ENCODE peak calls at places on chromosomes 3 and 15, in nine cellular contexts. K, X, J, O, H, Y, G, I and T are unnamed samples.

GRCh38 chr15:54604963-54605362 is 591.8 kb downstream of the RSL24D1 start:
- DNase-seq in H (no peak), Y (no peak), I (no peak), G (peak; percentile 15), O (no peak), K (no peak), X (no peak), J (no peak), T (no peak)

GRCh38 chr15:81450721-81451120 is 76.7 kb upstream of the TMC3 start:
- DNase-seq in I (no peak), H (no peak), O (no peak), Y (no peak), J (no peak), X (no peak), G (no peak), K (no peak), T (no peak)

GRCh38 chr3:129180461-129180860 is 3.2 kb downstream of the CNBP start:
- DNase-seq in Y (no peak), H (no peak), I (no peak), X (no peak), K (no peak), J (no peak), G (no peak), O (peak; percentile 46), T (no peak)

GRCh38 chr3:173045770-173046382 is 95.2 kb downstream of the SPATA16 start:
- DNase-seq in H (no peak), Y (no peak), X (peak; percentile 20), I (no peak), O (peak; percentile 46), K (no peak), J (no peak), G (no peak), T (no peak)

GRCh38 chr15:66657062-66658020 is 44.7 kb upstream of the SMAD6 start:
- DNase-seq in K (no peak), I (no peak), G (peak; percentile 92), Y (peak; percentile 88), X (no peak), J (no peak), O (no peak), H (no peak), T (no peak)

GRCh38 chr3:146218880-146219866 is 31.7 kb downstream of the PLSCR4 start:
- DNase-seq in K (peak; percentile 40), Y (peak; percentile 45), O (peak; percentile 69), H (no peak), I (peak; percentile 16), G (no peak), J (peak; percentile 21), X (peak; percentile 22), T (peak; percentile 23)

GRCh38 chr3:133578548-133579191 is 5.2 kb downstream of the CDV3 start:
- DNase-seq in H (no peak), J (no peak), Y (no peak), X (no peak), G (no peak), O (peak; percentile 70), I (no peak), K (no peak), T (no peak)

GRCh38 chr3:129992781-129993180 is 18.3 kb downstream of the TRH start:
- DNase-seq in I (no peak), H (no peak), J (no peak), K (no peak), Y (no peak), X (no peak), G (no peak), O (no peak), T (no peak)

GRCh38 chr3:102229062-102229655 is 205.7 kb upstream of the ZPLD1 start:
- DNase-seq in X (peak; percentile 79), I (peak; percentile 73), J (peak; percentile 80), O (peak; percentile 80), Y (peak; percentile 78), G (peak; percentile 69), K (peak; percentile 80), H (peak; percentile 23), T (peak; percentile 86)

GRCh38 chr15:52677593-52677992 is 1.6 kb downstream of the ATOSA start:
- DNase-seq in G (no peak), Y (no peak), X (no peak), J (no peak), K (no peak), I (no peak), H (no peak), O (peak; percentile 7), T (no peak)

GRCh38 chr3:134373278-134373941 is 837 bp downstream of the AMOTL2 start:
- DNase-seq in I (no peak), J (peak; percentile 44), Y (no peak), O (peak; percentile 96), H (peak; percentile 67), K (no peak), X (no peak), G (peak; percentile 90), T (peak; percentile 24)

GRCh38 chr15:56978898-56979662 is 60.6 kb downstream of the TCF12 start:
- DNase-seq in H (no peak), J (peak; percentile 16), O (peak; percentile 22), X (no peak), G (no peak), K (no peak), I (no peak), Y (no peak), T (no peak)

GRCh38 chr3:57972421-57973111 is 35.7 kb upstream of the FLNB start:
- DNase-seq in I (no peak), G (no peak), O (no peak), H (no peak), Y (no peak), J (no peak), X (no peak), K (no peak), T (no peak)

GRCh38 chr15:27827336-27827735 is 271.8 kb downstream of the OCA2 start:
- DNase-seq in H (no peak), Y (no peak), K (no peak), G (no peak), X (no peak), O (no peak), J (no peak), I (no peak), T (no peak)

GRCh38 chr3:50251220-50251619 is 15.2 kb downstream of the GNAI2 start:
- DNase-seq in G (no peak), X (no peak), I (no peak), Y (no peak), K (no peak), O (peak; percentile 92), H (no peak), J (no peak), T (no peak)

GRCh38 chr15:31752905-31753304 is 277.4 kb upstream of the CHRNA7 start:
- DNase-seq in Y (no peak), I (no peak), X (no peak), K (no peak), J (no peak), O (no peak), H (no peak), G (no peak), T (no peak)

GRCh38 chr3:23701711-23702110 is 104.0 kb upstream of the UBE2E1 start:
- DNase-seq in O (no peak), I (no peak), G (no peak), J (no peak), Y (no peak), H (no peak), K (no peak), X (no peak), T (no peak)

GRCh38 chr3:17672506-17672905 is 69.9 kb downstream of the TBC1D5 start:
- DNase-seq in G (no peak), H (no peak), J (no peak), X (no peak), I (no peak), Y (no peak), K (no peak), O (peak; percentile 16), T (no peak)